ENCODE peak calls at places on chromosomes 12 and 14, in seven cellular contexts. One of them, this sample, is unnamed.

GRCh38 chr12:57604454-57605307 is at the start of gene DTX3:
- DNase-seq in AG09309: no peak
- DNase-seq in adrenal gland: peak
- DNase-seq in aorta: no peak
- DNase-seq in hepatocyte: peak
- DNase-seq in fibroblast of lung: peak
- DNase-seq in HL-60: no peak
- DNase-seq in this sample: no peak

GRCh38 chr14:105891221-105891602 is 364.8 kb downstream of the TMEM121 start:
- DNase-seq in AG09309: no peak
- DNase-seq in HL-60: no peak
- DNase-seq in aorta: no peak
- DNase-seq in hepatocyte: no peak
- DNase-seq in adrenal gland: no peak
- DNase-seq in fibroblast of lung: no peak
- DNase-seq in this sample: no peak

GRCh38 chr12:106773286-106773685 is 1.2 kb upstream of the RIC8B start:
- DNase-seq in HL-60: no peak
- DNase-seq in hepatocyte: no peak
- DNase-seq in fibroblast of lung: no peak
- DNase-seq in adrenal gland: no peak
- DNase-seq in AG09309: no peak
- DNase-seq in aorta: no peak
- DNase-seq in this sample: no peak

GRCh38 chr12:57498571-57498970 is 10.7 kb downstream of the MARS1 start:
- DNase-seq in hepatocyte: no peak
- DNase-seq in fibroblast of lung: no peak
- DNase-seq in HL-60: no peak
- DNase-seq in adrenal gland: no peak
- DNase-seq in AG09309: no peak
- DNase-seq in aorta: no peak
- DNase-seq in this sample: no peak

GRCh38 chr12:127548123-127548553 is 718.8 kb upstream of the TMEM132C start:
- DNase-seq in AG09309: peak
- DNase-seq in HL-60: no peak
- DNase-seq in fibroblast of lung: peak
- DNase-seq in adrenal gland: no peak
- DNase-seq in aorta: no peak
- DNase-seq in hepatocyte: no peak
- DNase-seq in this sample: no peak

GRCh38 chr12:63889236-63889635 is 44.7 kb downstream of the SRGAP1 start:
- DNase-seq in HL-60: no peak
- DNase-seq in AG09309: no peak
- DNase-seq in hepatocyte: peak
- DNase-seq in fibroblast of lung: peak
- DNase-seq in aorta: no peak
- DNase-seq in adrenal gland: no peak
- DNase-seq in this sample: no peak

GRCh38 chr12:2169964-2170363 is 117.2 kb downstream of the CACNA1C start:
- DNase-seq in hepatocyte: no peak
- DNase-seq in aorta: no peak
- DNase-seq in HL-60: no peak
- DNase-seq in adrenal gland: no peak
- DNase-seq in fibroblast of lung: peak
- DNase-seq in AG09309: no peak
- DNase-seq in this sample: no peak

GRCh38 chr12:6177593-6178358 is 22.4 kb upstream of the CD9 start:
- DNase-seq in AG09309: no peak
- DNase-seq in aorta: no peak
- DNase-seq in fibroblast of lung: no peak
- DNase-seq in adrenal gland: no peak
- DNase-seq in HL-60: no peak
- DNase-seq in hepatocyte: no peak
- DNase-seq in this sample: no peak

GRCh38 chr12:58503731-58504520 is 416.4 kb downstream of the LRIG3 start:
- DNase-seq in aorta: no peak
- DNase-seq in HL-60: no peak
- DNase-seq in adrenal gland: no peak
- DNase-seq in hepatocyte: no peak
- DNase-seq in AG09309: no peak
- DNase-seq in fibroblast of lung: peak
- DNase-seq in this sample: no peak

GRCh38 chr12:91817512-91817911 is 328.1 kb downstream of the BTG1 start:
- DNase-seq in hepatocyte: no peak
- DNase-seq in adrenal gland: no peak
- DNase-seq in HL-60: no peak
- DNase-seq in fibroblast of lung: peak
- DNase-seq in AG09309: no peak
- DNase-seq in aorta: no peak
- DNase-seq in this sample: peak

GRCh38 chr14:50062438-50063039 is 53.8 kb downstream of the VCPKMT start:
- DNase-seq in AG09309: no peak
- DNase-seq in aorta: no peak
- DNase-seq in hepatocyte: peak
- DNase-seq in HL-60: no peak
- DNase-seq in adrenal gland: peak
- DNase-seq in fibroblast of lung: peak
- DNase-seq in this sample: peak

GRCh38 chr12:127463237-127463636 is 803.7 kb upstream of the TMEM132C start:
- DNase-seq in AG09309: no peak
- DNase-seq in fibroblast of lung: no peak
- DNase-seq in hepatocyte: no peak
- DNase-seq in HL-60: no peak
- DNase-seq in aorta: no peak
- DNase-seq in adrenal gland: no peak
- DNase-seq in this sample: no peak

GRCh38 chr12:55696796-55697462 is 10.8 kb downstream of the ITGA7 start:
- DNase-seq in HL-60: no peak
- DNase-seq in hepatocyte: no peak
- DNase-seq in AG09309: no peak
- DNase-seq in aorta: peak
- DNase-seq in fibroblast of lung: no peak
- DNase-seq in adrenal gland: no peak
- DNase-seq in this sample: no peak

GRCh38 chr12:69873429-69873828 is 48.4 kb downstream of the MYRFL start:
- DNase-seq in HL-60: no peak
- DNase-seq in fibroblast of lung: peak
- DNase-seq in hepatocyte: no peak
- DNase-seq in AG09309: no peak
- DNase-seq in adrenal gland: no peak
- DNase-seq in aorta: no peak
- DNase-seq in this sample: peak

GRCh38 chr14:100914597-100915021 is 11.1 kb upstream of the RTL1 start:
- DNase-seq in HL-60: no peak
- DNase-seq in fibroblast of lung: peak
- DNase-seq in adrenal gland: no peak
- DNase-seq in aorta: no peak
- DNase-seq in hepatocyte: no peak
- DNase-seq in AG09309: peak
- DNase-seq in this sample: no peak

GRCh38 chr12:83016226-83016835 is 329.6 kb downstream of the TMTC2 start:
- DNase-seq in hepatocyte: peak
- DNase-seq in adrenal gland: peak
- DNase-seq in AG09309: peak
- DNase-seq in fibroblast of lung: peak
- DNase-seq in HL-60: no peak
- DNase-seq in aorta: no peak
- DNase-seq in this sample: peak

GRCh38 chr14:77557391-77557790 is 58.8 kb upstream of the ISM2 start:
- DNase-seq in aorta: no peak
- DNase-seq in adrenal gland: no peak
- DNase-seq in hepatocyte: no peak
- DNase-seq in fibroblast of lung: peak
- DNase-seq in AG09309: no peak
- DNase-seq in HL-60: no peak
- DNase-seq in this sample: no peak

GRCh38 chr12:34288963-34289345 is 266.7 kb downstream of the ALG10 start:
- DNase-seq in aorta: no peak
- DNase-seq in HL-60: no peak
- DNase-seq in hepatocyte: peak
- DNase-seq in AG09309: no peak
- DNase-seq in fibroblast of lung: no peak
- DNase-seq in adrenal gland: peak
- DNase-seq in this sample: no peak